ENCODE peak calls at places on chromosomes 11 and 22, in ten cellular contexts. I is stomach, E is A549, N is transverse colon, D is HepG2, X is ovary, W is H1, J is GM12878, K is suprapubic skin, L is tibial nerve. S is an unnamed sample. For H3K4me1, the result is how much of the 10 kb centered on the place peaks cover.

GRCh38 chr11:103007521-103007920 is 52.0 kb upstream of the MMP13 start:
- DNase-seq in I (no peak), E (no peak), N (no peak), D (no peak), X (no peak), W (no peak), J (no peak), K (no peak), L (no peak), S (no peak)

GRCh38 chr11:16925495-16926065 is 88.6 kb downstream of the PLEKHA7 start:
- DNase-seq in I (no peak), E (peak), N (peak), D (peak), X (peak), W (peak), J (no peak), K (no peak), L (no peak), S (peak)

GRCh38 chr11:47669856-47670255 is 27.5 kb upstream of the MTCH2 start:
- DNase-seq in I (no peak), E (no peak), N (no peak), D (no peak), X (no peak), W (no peak), J (no peak), K (no peak), L (no peak), S (no peak)

GRCh38 chr11:32388871-32389770 is 46.2 kb downstream of the WT1 start:
- DNase-seq in I (no peak), E (no peak), N (no peak), D (no peak), X (no peak), W (no peak), J (no peak), K (no peak), L (no peak), S (no peak)

GRCh38 chr22:28594784-28595324 is 84.8 kb downstream of the TTC28 start:
- DNase-seq in I (no peak), E (peak), N (no peak), D (peak), X (no peak), W (no peak), J (no peak), K (no peak), L (no peak), S (no peak)

GRCh38 chr22:40202225-40202944 is 24.7 kb downstream of the TNRC6B start:
- DNase-seq in I (no peak), E (no peak), N (no peak), D (no peak), X (no peak), W (no peak), J (no peak), K (peak), L (no peak), S (no peak)

GRCh38 chr11:5011254-5011653 is 16.6 kb downstream of the OR51L1 start:
- DNase-seq in I (no peak), E (no peak), N (no peak), D (no peak), X (no peak), W (no peak), J (no peak), K (no peak), L (no peak), S (no peak)

GRCh38 chr11:118691926-118692830 is 12.7 kb upstream of the TREH start:
- DNase-seq in I (no peak), E (no peak), N (peak), D (peak), X (no peak), W (no peak), J (peak), K (no peak), L (no peak), S (no peak)

GRCh38 chr22:40560551-40560950 is 76.0 kb downstream of the MRTFA start:
- DNase-seq in I (no peak), E (no peak), N (no peak), D (no peak), X (no peak), W (no peak), J (no peak), K (no peak), L (no peak), S (no peak)

GRCh38 chr11:45920531-45921477 is 1.7 kb upstream of the LARGE2 start:
- DNase-seq in I (no peak), E (no peak), N (no peak), D (no peak), X (peak), W (no peak), J (no peak), K (no peak), L (no peak), S (no peak)

GRCh38 chr11:122207505-122207904 is 91.5 kb upstream of the BLID start:
- DNase-seq in I (no peak), E (no peak), N (no peak), D (no peak), X (peak), W (no peak), J (no peak), K (no peak), L (peak), S (no peak)

GRCh38 chr11:64969209-64969608 is 2.7 kb downstream of the MAJIN start:
- DNase-seq in I (no peak), E (no peak), N (peak), D (no peak), X (no peak), W (no peak), J (no peak), K (no peak), L (no peak), S (no peak)

DNA sequence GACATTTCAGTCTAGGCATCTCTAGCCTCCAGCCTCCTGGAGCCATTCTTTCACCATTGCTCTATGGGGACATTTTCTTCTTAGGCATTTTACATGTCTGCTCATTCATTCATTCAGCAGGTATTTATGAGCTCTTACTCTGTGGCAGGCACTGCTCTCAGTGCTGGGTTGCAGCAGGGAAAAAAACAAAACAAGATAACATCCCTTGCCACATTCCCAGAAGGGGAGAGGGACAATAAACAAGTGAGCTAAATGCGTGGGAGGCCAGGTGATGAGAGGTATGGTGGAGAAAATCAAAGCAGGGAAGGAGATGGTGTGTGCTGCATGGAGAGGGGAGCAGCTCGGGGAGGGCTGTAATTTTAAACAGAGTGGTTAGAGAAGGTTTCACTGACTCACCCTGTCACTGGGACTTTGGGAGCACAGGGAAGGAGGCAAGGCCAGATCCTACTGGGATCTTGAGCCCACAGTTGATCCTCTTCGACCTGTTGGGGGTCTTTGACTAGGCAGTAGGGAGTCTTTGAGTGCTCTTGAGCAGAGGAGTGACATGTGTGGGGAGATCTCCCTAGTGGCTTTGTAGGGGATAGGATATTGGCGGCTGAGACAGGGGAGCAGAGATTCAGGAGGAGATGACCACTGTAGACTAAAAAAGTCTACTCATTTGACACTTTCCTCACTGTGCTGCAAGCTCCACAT is 17.0 kb downstream of the MICAL2 start:
- DNase-seq in I (no peak), E (no peak), N (no peak), D (no peak), X (no peak), W (no peak), J (no peak), K (no peak), L (no peak), S (no peak)
- H3K4me1 ChIP-seq in I (under half), E (half or more), N (half or more), D (under half), X (under half), W (under half), J (under half), K (under half), L (under half), S (half or more)

DNA sequence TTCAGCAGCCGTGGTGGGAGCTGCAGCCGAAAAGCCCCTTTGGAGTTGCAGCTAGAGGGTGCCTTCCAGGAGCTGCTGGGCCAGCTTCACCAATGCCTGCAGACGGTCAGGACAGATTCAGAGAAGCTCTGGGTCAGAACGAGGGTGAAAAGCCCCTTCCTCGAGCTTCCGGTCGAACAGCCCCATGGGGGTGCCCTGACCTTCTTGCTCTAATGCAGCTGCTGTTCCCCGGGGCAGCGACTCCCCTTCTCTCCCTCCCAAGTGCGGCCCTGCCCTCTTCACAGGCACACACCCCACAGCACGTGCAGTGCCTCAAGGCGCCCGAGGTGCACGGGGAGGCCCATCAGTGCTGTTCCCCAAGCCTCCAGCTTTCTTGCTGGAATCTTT is 9.6 kb upstream of the IFITM3 start:
- DNase-seq in I (no peak), E (no peak), N (no peak), D (no peak), X (no peak), W (no peak), J (no peak), K (peak), L (no peak), S (no peak)
- TF ChIP-seq EP300 in I (no peak), E (no peak), N (no peak), D (no peak), X (no peak), W (no peak), J (no peak), K (no peak), L (no peak), S (no peak)

GRCh38 chr22:37929390-37929789 is 23.3 kb downstream of the MICALL1 start:
- DNase-seq in I (peak), E (no peak), N (no peak), D (no peak), X (no peak), W (no peak), J (no peak), K (no peak), L (no peak), S (no peak)
- H3K4me1 ChIP-seq in I (half or more), E (under half), N (under half), D (under half), X (under half), W (under half), J (under half), K (under half), L (under half), S (under half)

GRCh38 chr22:46587492-46588278 is 32.5 kb upstream of the GRAMD4 start:
- DNase-seq in I (no peak), E (no peak), N (peak), D (no peak), X (no peak), W (no peak), J (peak), K (no peak), L (no peak), S (peak)
- TF ChIP-seq EP300 in I (no peak), E (no peak), N (no peak), D (no peak), X (no peak), W (no peak), J (peak), K (no peak), L (peak), S (no peak)

GRCh38 chr11:128727320-128727719 is 33.4 kb downstream of the FLI1 start:
- DNase-seq in I (no peak), E (no peak), N (no peak), D (no peak), X (no peak), W (no peak), J (no peak), K (no peak), L (no peak), S (no peak)

GRCh38 chr11:128728767-128729587 is 35.1 kb downstream of the FLI1 start:
- DNase-seq in I (no peak), E (no peak), N (no peak), D (no peak), X (no peak), W (no peak), J (no peak), K (no peak), L (no peak), S (no peak)

GRCh38 chr11:128726464-128727139 is 32.7 kb downstream of the FLI1 start:
- DNase-seq in I (no peak), E (no peak), N (peak), D (no peak), X (no peak), W (no peak), J (no peak), K (no peak), L (no peak), S (no peak)

GRCh38 chr11:128725630-128726461 is 32.0 kb downstream of the FLI1 start:
- DNase-seq in I (no peak), E (no peak), N (peak), D (no peak), X (no peak), W (no peak), J (peak), K (no peak), L (peak), S (peak)

GRCh38 chr11:128727811-128728431 is 34.0 kb downstream of the FLI1 start:
- DNase-seq in I (no peak), E (no peak), N (no peak), D (no peak), X (no peak), W (no peak), J (no peak), K (no peak), L (no peak), S (no peak)
- H3K4me1 ChIP-seq in I (under half), E (under half), N (half or more), D (under half), X (under half), W (under half), J (half or more), K (under half), L (under half), S (half or more)

GRCh38 chr11:2210366-2211112 is 38.9 kb upstream of the TH start:
- DNase-seq in I (peak), E (no peak), N (peak), D (no peak), X (peak), W (peak), J (no peak), K (peak), L (no peak), S (no peak)

GRCh38 chr11:2209370-2209801 is 37.8 kb upstream of the TH start:
- DNase-seq in I (no peak), E (no peak), N (no peak), D (no peak), X (peak), W (peak), J (no peak), K (peak), L (no peak), S (no peak)

GRCh38 chr11:2212411-2213251 is 41.0 kb upstream of the TH start:
- DNase-seq in I (peak), E (no peak), N (no peak), D (peak), X (no peak), W (peak), J (no peak), K (peak), L (no peak), S (peak)

GRCh38 chr11:2209900-2210321 is 38.3 kb upstream of the TH start:
- DNase-seq in I (no peak), E (no peak), N (no peak), D (no peak), X (no peak), W (peak), J (no peak), K (peak), L (no peak), S (no peak)

DNA sequence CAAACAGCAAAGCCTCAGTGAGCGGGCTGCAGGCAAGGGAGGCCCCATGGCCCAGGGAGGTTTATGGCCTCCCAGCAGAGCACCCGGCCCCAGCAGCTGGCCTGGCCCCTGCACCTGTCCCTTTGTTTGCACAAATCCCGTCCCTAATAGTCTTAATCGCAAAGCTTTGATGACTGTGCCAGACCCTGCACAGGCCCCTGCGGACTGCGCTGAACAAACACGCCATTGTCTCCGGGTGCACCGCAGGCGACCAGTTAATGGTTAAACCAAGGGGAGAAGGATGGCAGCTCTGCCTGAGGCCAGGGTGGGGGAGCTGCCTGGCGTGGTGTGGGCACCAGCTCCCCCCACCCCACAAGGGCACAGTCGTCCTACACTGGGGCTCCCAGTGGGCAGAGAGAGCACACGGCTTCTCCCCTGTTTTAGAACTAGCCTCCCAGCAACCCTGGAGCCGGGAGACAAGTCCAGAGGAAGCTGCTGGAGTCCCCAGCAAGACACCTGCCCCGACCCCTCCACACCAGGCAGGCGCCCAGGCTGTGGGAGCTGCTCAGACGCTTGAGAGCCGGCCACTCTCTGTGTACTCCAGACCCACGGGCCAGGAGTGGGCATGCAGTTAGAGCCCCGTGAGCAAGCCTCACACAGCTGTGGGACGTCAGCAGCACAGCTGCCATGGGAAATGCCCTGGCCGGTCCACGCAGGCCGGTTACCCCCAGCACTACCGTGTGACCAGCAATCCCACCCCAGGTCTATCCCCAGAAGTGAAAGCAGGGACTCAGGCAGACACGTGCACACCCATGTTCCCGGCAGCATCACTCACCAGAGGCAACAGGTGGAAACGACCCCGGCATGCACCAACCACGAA is 39.7 kb upstream of the TH start:
- DNase-seq in I (peak), E (no peak), N (peak), D (peak), X (peak), W (peak), J (no peak), K (peak), L (no peak), S (peak)
- TF ChIP-seq EP300 in I (no peak), E (no peak), N (no peak), D (peak), X (no peak), W (no peak), J (no peak), K (no peak), L (no peak), S (no peak)

GRCh38 chr22:31288496-31289235 is 3.6 kb downstream of the PIK3IP1 start:
- DNase-seq in I (no peak), E (no peak), N (no peak), D (no peak), X (no peak), W (no peak), J (no peak), K (no peak), L (no peak), S (no peak)

GRCh38 chr22:31289335-31289734 is 3.0 kb downstream of the PIK3IP1 start:
- DNase-seq in I (peak), E (no peak), N (peak), D (no peak), X (no peak), W (no peak), J (no peak), K (no peak), L (no peak), S (no peak)

GRCh38 chr22:31291403-31291715 is 929 bp downstream of the PIK3IP1 start:
- DNase-seq in I (no peak), E (no peak), N (no peak), D (no peak), X (no peak), W (no peak), J (no peak), K (no peak), L (no peak), S (no peak)

GRCh38 chr22:31291716-31292644 is at the start of gene PIK3IP1:
- DNase-seq in I (peak), E (peak), N (peak), D (peak), X (peak), W (peak), J (peak), K (peak), L (peak), S (peak)

GRCh38 chr22:31290494-31291402 is 1.5 kb downstream of the PIK3IP1 start:
- DNase-seq in I (peak), E (peak), N (peak), D (peak), X (peak), W (peak), J (peak), K (peak), L (peak), S (peak)
- H3K4me1 ChIP-seq in I (under half), E (under half), N (half or more), D (under half), X (under half), W (under half), J (under half), K (half or more), L (under half), S (half or more)

DNA sequence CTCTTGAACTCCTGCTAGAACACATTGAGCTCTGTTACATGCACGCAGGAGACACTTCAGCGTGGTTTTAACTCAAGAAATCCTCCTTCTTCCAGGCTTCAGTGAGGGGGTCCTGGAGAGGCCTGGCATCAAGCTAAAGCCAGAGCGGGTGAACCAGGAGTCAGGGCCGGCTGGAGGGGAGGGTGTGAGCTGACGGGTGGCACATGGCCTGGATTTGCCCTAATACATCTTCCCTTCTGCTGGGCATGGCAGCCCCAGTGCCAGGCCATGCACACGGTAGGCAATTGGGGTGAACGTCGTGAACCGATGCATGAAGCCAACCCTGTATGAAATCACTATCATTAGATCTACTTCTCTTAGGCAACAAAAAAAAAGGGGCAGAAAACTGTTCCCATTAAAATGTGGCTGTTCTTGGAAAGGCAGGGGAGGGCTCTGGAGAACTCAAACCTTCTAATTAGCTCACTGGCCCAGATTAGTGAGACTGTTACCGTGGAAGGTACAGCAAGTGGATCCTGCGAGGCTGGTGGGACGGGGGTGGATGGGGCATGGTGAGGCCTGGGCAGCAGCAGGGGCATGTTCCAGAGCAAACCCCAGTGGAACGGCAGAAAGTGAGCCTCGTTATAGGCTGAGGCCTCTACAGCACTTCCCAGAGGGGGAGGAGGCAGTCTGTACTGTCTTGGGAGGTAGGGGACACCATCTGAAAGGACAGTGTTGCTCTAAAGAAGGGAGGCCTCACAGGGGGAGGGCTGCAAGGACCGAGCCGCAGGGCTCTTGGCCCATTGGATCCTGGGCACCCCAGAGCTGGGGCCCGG is 10.6 kb downstream of the IFT27 start:
- DNase-seq in I (no peak), E (no peak), N (no peak), D (no peak), X (no peak), W (no peak), J (no peak), K (peak), L (no peak), S (no peak)
- TF ChIP-seq EP300 in I (no peak), E (no peak), N (no peak), D (no peak), X (no peak), W (no peak), J (no peak), K (no peak), L (no peak), S (no peak)

DNA sequence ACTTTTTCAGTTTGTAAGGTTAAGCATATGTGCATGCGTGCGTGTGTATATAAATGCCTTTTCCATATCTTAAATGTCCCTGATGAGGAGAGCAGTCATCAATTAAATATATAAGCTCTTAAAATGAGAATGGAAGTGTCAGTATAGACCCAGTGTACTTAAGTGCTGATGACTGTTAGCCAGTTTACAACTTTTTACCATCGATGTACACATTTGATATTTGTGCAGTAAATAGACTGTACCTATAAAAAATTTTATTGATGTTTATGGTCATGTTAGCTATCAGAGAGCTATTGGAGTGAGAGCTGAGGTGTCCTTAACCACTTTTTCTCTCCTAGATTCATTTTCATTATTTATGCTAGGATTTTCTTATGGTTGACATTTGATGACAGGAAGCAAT is 45.4 kb downstream of the TRAF6 start:
- DNase-seq in I (no peak), E (no peak), N (no peak), D (no peak), X (no peak), W (no peak), J (no peak), K (no peak), L (no peak), S (no peak)
- H3K4me1 ChIP-seq in I (under half), E (under half), N (under half), D (under half), X (under half), W (under half), J (under half), K (under half), L (under half), S (under half)